ENCODE peak calls at places on chromosomes 4 and X, in four cellular contexts. B, I, G and W are unnamed samples.

GRCh38 chr4:85050736-85051135 is 84.2 kb upstream of the WDFY3 start:
- DNase-seq in B (no peak), I (no peak), G (no peak), W (no peak)

GRCh38 chrX:74246524-74246923 is 57.5 kb upstream of the ZCCHC13 start:
- DNase-seq in B (no peak), I (no peak), G (no peak), W (no peak)

GRCh38 chr4:107036602-107037151 is 564 bp upstream of the DKK2 start:
- DNase-seq in B (no peak), I (no peak), G (no peak), W (no peak)

GRCh38 chr4:67558493-67558892 is at the start of gene STAP1:
- DNase-seq in B (no peak), I (no peak), G (no peak), W (no peak)

GRCh38 chr4:137524642-137525384 is 7.5 kb downstream of the PCDH18 start:
- DNase-seq in B (peak), I (no peak), G (no peak), W (no peak)

GRCh38 chr4:54643172-54643571 is 14.6 kb upstream of the KIT start:
- DNase-seq in B (no peak), I (no peak), G (no peak), W (no peak)

GRCh38 chr4:15149842-15150592 is 147.7 kb downstream of the CPEB2 start:
- DNase-seq in B (peak), I (peak), G (peak), W (peak)

GRCh38 chr4:53748328-53748772 is 157.1 kb upstream of the LNX1 start:
- DNase-seq in B (no peak), I (no peak), G (no peak), W (no peak)

GRCh38 chr4:60744767-60745166 is 455.4 kb upstream of the ADGRL3 start:
- DNase-seq in B (peak), I (no peak), G (no peak), W (no peak)
- TF ChIP-seq CTCF in B (peak), I (peak), G (no peak), W (no peak)

DNA sequence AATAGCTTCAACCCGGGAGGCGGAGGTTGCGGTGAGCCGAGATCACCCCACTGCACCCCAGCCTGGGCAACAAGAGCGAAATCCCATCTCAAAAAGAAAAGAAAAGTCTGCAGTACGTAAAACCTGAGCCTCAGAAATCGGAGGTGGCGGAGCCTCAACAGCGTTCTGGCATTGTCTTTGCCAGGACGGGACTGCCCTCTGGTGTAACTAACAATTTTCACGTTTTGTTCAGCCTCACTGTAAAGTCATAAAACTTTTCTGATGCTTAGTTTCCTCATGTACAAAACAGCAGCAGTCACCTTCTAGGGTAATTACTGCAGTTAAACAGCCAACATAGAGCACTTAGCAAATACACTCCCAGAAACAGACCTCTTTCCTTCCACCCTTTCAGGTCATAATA is 121.7 kb downstream of the RBM47 start:
- DNase-seq in B (no peak), I (no peak), G (no peak), W (no peak)
- TF ChIP-seq CTCF in B (peak), I (no peak), G (no peak), W (no peak)

GRCh38 chr4:184550476-184550875 is 76.1 kb upstream of the IRF2 start:
- DNase-seq in B (no peak), I (no peak), G (no peak), W (no peak)

GRCh38 chr4:184558996-184559395 is 84.6 kb upstream of the IRF2 start:
- DNase-seq in B (no peak), I (no peak), G (no peak), W (no peak)

GRCh38 chr4:184548651-184549341 is 74.4 kb upstream of the IRF2 start:
- DNase-seq in B (no peak), I (no peak), G (no peak), W (no peak)

GRCh38 chr4:184548321-184548650 is 73.9 kb upstream of the IRF2 start:
- DNase-seq in B (no peak), I (no peak), G (no peak), W (no peak)

DNA sequence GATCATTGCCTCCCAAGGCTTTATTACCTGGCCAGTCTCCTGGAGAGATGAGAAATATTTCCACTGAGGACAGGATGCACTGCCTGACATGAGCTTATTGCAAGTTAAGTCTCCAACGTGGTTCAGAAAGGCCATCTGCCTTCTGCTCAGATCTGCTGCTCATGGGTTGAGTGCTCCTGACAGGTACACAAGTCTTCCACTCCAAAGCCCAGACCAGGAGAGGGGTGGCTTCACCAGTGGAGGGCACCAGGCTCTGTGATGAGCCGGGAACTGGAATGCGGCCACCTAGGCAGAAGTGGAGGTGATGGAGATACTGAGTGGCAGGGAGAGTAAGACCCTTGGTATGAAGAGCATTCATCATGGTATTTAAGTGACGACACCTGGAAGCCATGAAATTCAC is 79.5 kb upstream of the IRF2 start:
- DNase-seq in B (no peak), I (no peak), G (no peak), W (no peak)
- TF ChIP-seq CTCF in B (no peak), I (no peak), G (no peak), W (no peak)

GRCh38 chr4:39641451-39641850 is 2.8 kb upstream of the SMIM14 start:
- DNase-seq in B (no peak), I (peak), G (no peak), W (no peak)

GRCh38 chr4:39636786-39637185 is 1.9 kb downstream of the SMIM14 start:
- DNase-seq in B (no peak), I (no peak), G (no peak), W (no peak)

GRCh38 chr4:39637572-39638357 is 900 bp downstream of the SMIM14 start:
- DNase-seq in B (peak), I (no peak), G (peak), W (no peak)

GRCh38 chr4:39635023-39635422 is 3.6 kb downstream of the SMIM14 start:
- DNase-seq in B (no peak), I (no peak), G (no peak), W (no peak)

GRCh38 chr4:39638358-39639239 is at the start of gene SMIM14:
- DNase-seq in B (peak), I (peak), G (peak), W (peak)
- TF ChIP-seq CTCF in B (no peak), I (no peak), G (peak), W (no peak)

GRCh38 chr4:148052448-148052847 is 320.6 kb downstream of the ARHGAP10 start:
- DNase-seq in B (no peak), I (no peak), G (no peak), W (no peak)
- TF ChIP-seq CTCF in B (no peak), I (no peak), G (no peak), W (no peak)

GRCh38 chr4:105257817-105258495 is 111.3 kb downstream of the TET2 start:
- DNase-seq in B (no peak), I (no peak), G (no peak), W (no peak)
- TF ChIP-seq CTCF in B (peak), I (peak), G (no peak), W (no peak)